ENCODE peak calls at places on chromosomes 7 and 10, in six cellular contexts. X, G, A, E, Z and W are unnamed samples.

GRCh38 chr10:69934768-69935167 is 117.9 kb upstream of the MACROH2A2 start:
- DNase-seq in Z (no peak), E (no peak), A (no peak), G (no peak), X (no peak), W (no peak)

GRCh38 chr10:17383801-17384445 is 70.5 kb downstream of the ST8SIA6 start:
- DNase-seq in X (no peak), E (no peak), A (no peak), G (no peak), Z (no peak), W (no peak)

GRCh38 chr7:28630350-28630749 is 218.0 kb downstream of the CREB5 start:
- DNase-seq in Z (no peak), E (no peak), G (no peak), X (peak), A (no peak), W (no peak)

GRCh38 chr7:92427193-92427592 is 20.1 kb upstream of the GATAD1 start:
- DNase-seq in E (no peak), A (no peak), X (no peak), Z (no peak), G (no peak), W (no peak)

GRCh38 chr10:124145109-124145860 is 51.9 kb upstream of the CHST15 start:
- DNase-seq in A (no peak), X (peak), G (no peak), E (peak), Z (no peak), W (no peak)

GRCh38 chr10:14748471-14748870 is 26.2 kb downstream of the FAM107B start:
- DNase-seq in E (no peak), G (no peak), A (no peak), Z (no peak), X (no peak), W (no peak)

GRCh38 chr7:13188236-13188635 is 500.8 kb downstream of the ARL4A start:
- DNase-seq in X (no peak), Z (no peak), G (no peak), A (no peak), E (no peak), W (no peak)

GRCh38 chr7:148711191-148712102 is 12.7 kb downstream of the CUL1 start:
- DNase-seq in G (no peak), X (no peak), Z (peak), A (no peak), E (no peak), W (no peak)

GRCh38 chr7:130458256-130458655 is 17.4 kb upstream of the CEP41 start:
- DNase-seq in G (no peak), A (no peak), E (no peak), Z (no peak), X (no peak), W (no peak)

GRCh38 chr7:100836812-100837098 is 9.4 kb upstream of the EPHB4 start:
- DNase-seq in G (no peak), A (no peak), E (no peak), X (no peak), Z (no peak), W (no peak)

GRCh38 chr10:61845196-61845949 is 56.1 kb upstream of the ARID5B start:
- DNase-seq in Z (no peak), X (no peak), E (no peak), G (no peak), A (no peak), W (no peak)

GRCh38 chr7:134936893-134937520 is 49.3 kb upstream of the AGBL3 start:
- DNase-seq in X (peak), Z (no peak), G (no peak), A (no peak), E (no peak), W (no peak)

GRCh38 chr7:134639683-134640279 is 6.9 kb upstream of the BPGM start:
- DNase-seq in X (no peak), Z (no peak), A (no peak), G (no peak), E (no peak), W (no peak)

GRCh38 chr7:41503438-41503837 is 199.5 kb downstream of the INHBA start:
- DNase-seq in E (no peak), G (no peak), X (peak), Z (no peak), A (no peak), W (no peak)

GRCh38 chr10:14487511-14487909 is 156.8 kb upstream of the FRMD4A start:
- DNase-seq in G (no peak), Z (no peak), E (no peak), A (no peak), X (peak), W (no peak)

GRCh38 chr10:95963202-95963991 is 55.6 kb downstream of the CC2D2B start:
- DNase-seq in Z (no peak), E (no peak), G (no peak), X (no peak), A (peak), W (no peak)

GRCh38 chr7:127904706-127905056 is 126.6 kb downstream of the LRRC4 start:
- DNase-seq in G (no peak), X (no peak), E (no peak), Z (no peak), A (no peak), W (peak)

GRCh38 chr7:45036801-45037200 is 36.8 kb downstream of the CCM2 start:
- DNase-seq in A (no peak), E (no peak), Z (no peak), X (no peak), G (no peak), W (no peak)

GRCh38 chr10:48568546-48568945 is 36.3 kb downstream of the ARHGAP22 start:
- DNase-seq in X (no peak), G (no peak), A (no peak), Z (no peak), E (no peak), W (no peak)

GRCh38 chr10:3775671-3776551 is 9.1 kb downstream of the KLF6 start:
- DNase-seq in A (no peak), E (no peak), Z (no peak), G (no peak), X (peak), W (peak)

GRCh38 chr10:58577394-58577793 is 64.7 kb downstream of the BICC1 start:
- DNase-seq in X (peak), Z (no peak), G (no peak), E (no peak), A (peak), W (no peak)